ENCODE peak calls at places on chromosomes 6 and 20, in seven cellular contexts. I is GM12878, J is SK-N-SH, W is HepG2, V is HCT116, C is H1, D is K562. L is an unnamed sample.

GRCh38 chr6:169452117-169452868 is 198.6 kb upstream of the THBS2 start:
- DNase-seq in I (no peak), J (peak; percentile 57), W (no peak), V (peak; percentile 45), C (no peak), D (peak; percentile 69), L (peak; percentile 75)

GRCh38 chr6:133130863-133131262 is 110.3 kb upstream of the EYA4 start:
- DNase-seq in I (no peak), J (no peak), W (peak; percentile 62), V (peak; percentile 81), C (no peak), D (no peak), L (no peak)

GRCh38 chr20:38997622-38998021 is 35.5 kb downstream of the DHX35 start:
- DNase-seq in I (peak; percentile 87), J (no peak), W (no peak), V (no peak), C (no peak), D (peak; percentile 62), L (no peak)

GRCh38 chr6:81547149-81547548 is 205.3 kb downstream of the TENT5A start:
- DNase-seq in I (no peak), J (no peak), W (no peak), V (no peak), C (no peak), D (no peak), L (no peak)

GRCh38 chr6:43951063-43951755 is 176.0 kb downstream of the MRPL14 start:
- DNase-seq in I (no peak), J (peak; percentile 83), W (peak; percentile 73), V (peak; percentile 10), C (peak; percentile 56), D (peak; percentile 63), L (no peak)

GRCh38 chr20:21100590-21101452 is 5.3 kb downstream of the LINC00237 start:
- DNase-seq in I (no peak), J (peak; percentile 52), W (no peak), V (no peak), C (peak; percentile 60), D (no peak), L (no peak)

GRCh38 chr6:129860901-129861665 is at the start of gene TMEM244:
- DNase-seq in I (no peak), J (no peak), W (no peak), V (no peak), C (no peak), D (no peak), L (no peak)

GRCh38 chr6:155253337-155253736 is 10.5 kb upstream of the CLDN20 start:
- DNase-seq in I (no peak), J (no peak), W (peak; percentile 25), V (no peak), C (no peak), D (no peak), L (no peak)

GRCh38 chr6:42896178-42896719 is 16.8 kb downstream of the RPL7L1 start:
- DNase-seq in I (no peak), J (no peak), W (no peak), V (no peak), C (no peak), D (no peak), L (no peak)

GRCh38 chr6:33702345-33702977 is 9.0 kb downstream of the UQCC2 start:
- DNase-seq in I (no peak), J (peak; percentile 74), W (peak; percentile 67), V (peak; percentile 37), C (no peak), D (peak; percentile 62), L (peak; percentile 58)

GRCh38 chr6:137798261-137798660 is 68.8 kb upstream of the TNFAIP3 start:
- DNase-seq in I (no peak), J (no peak), W (no peak), V (no peak), C (no peak), D (no peak), L (no peak)

GRCh38 chr6:26017567-26017966 is 55.0 kb downstream of the TRIM38 start:
- DNase-seq in I (no peak), J (no peak), W (no peak), V (no peak), C (no peak), D (no peak), L (no peak)
- TF ChIP-seq SIN3A in I (no peak), J (no peak), W (no peak), V (no peak), C (no peak), D (no peak), L (no peak)

GRCh38 chr6:113893866-113894265 is 36.7 kb downstream of the MARCKS start:
- DNase-seq in I (no peak), J (no peak), W (no peak), V (no peak), C (no peak), D (no peak), L (no peak)

GRCh38 chr6:113888996-113889635 is 32.0 kb downstream of the MARCKS start:
- DNase-seq in I (no peak), J (no peak), W (no peak), V (no peak), C (no peak), D (no peak), L (no peak)

GRCh38 chr6:113894712-113895674 is 37.8 kb downstream of the MARCKS start:
- DNase-seq in I (no peak), J (no peak), W (no peak), V (no peak), C (no peak), D (no peak), L (no peak)
- TF ChIP-seq CTCF in I (no peak), J (no peak), W (no peak), V (no peak), C (no peak), D (no peak), L (no peak)

GRCh38 chr20:25054133-25054820 is 3.7 kb downstream of the ACSS1 start:
- DNase-seq in I (no peak), J (no peak), W (peak; percentile 39), V (no peak), C (no peak), D (no peak), L (no peak)

GRCh38 chr20:25054995-25055629 is 2.8 kb downstream of the ACSS1 start:
- DNase-seq in I (no peak), J (no peak), W (peak; percentile 80), V (no peak), C (no peak), D (peak; percentile 23), L (no peak)

GRCh38 chr20:25056601-25057233 is 1.2 kb downstream of the ACSS1 start:
- DNase-seq in I (no peak), J (no peak), W (no peak), V (no peak), C (no peak), D (no peak), L (no peak)

GRCh38 chr20:25057234-25058050 is 497 bp downstream of the ACSS1 start:
- DNase-seq in I (no peak), J (peak; percentile 79), W (no peak), V (no peak), C (no peak), D (peak; percentile 31), L (no peak)

GRCh38 chr20:25055711-25056492 is 2.0 kb downstream of the ACSS1 start:
- DNase-seq in I (no peak), J (no peak), W (no peak), V (no peak), C (no peak), D (peak; percentile 54), L (no peak)
- TF ChIP-seq SIN3A in I (no peak), J (no peak), W (no peak), V (no peak), C (no peak), D (no peak), L (no peak)

GRCh38 chr6:52014391-52014790 is 73.0 kb downstream of the PKHD1 start:
- DNase-seq in I (no peak), J (no peak), W (no peak), V (no peak), C (no peak), D (no peak), L (no peak)

GRCh38 chr6:52015953-52016352 is 71.5 kb downstream of the PKHD1 start:
- DNase-seq in I (no peak), J (no peak), W (no peak), V (no peak), C (no peak), D (no peak), L (no peak)

GRCh38 chr6:52010145-52010544 is 77.3 kb downstream of the PKHD1 start:
- DNase-seq in I (no peak), J (no peak), W (no peak), V (no peak), C (no peak), D (no peak), L (no peak)

GRCh38 chr6:52012582-52012981 is 74.8 kb downstream of the PKHD1 start:
- DNase-seq in I (no peak), J (no peak), W (no peak), V (no peak), C (no peak), D (no peak), L (no peak)

DNA sequence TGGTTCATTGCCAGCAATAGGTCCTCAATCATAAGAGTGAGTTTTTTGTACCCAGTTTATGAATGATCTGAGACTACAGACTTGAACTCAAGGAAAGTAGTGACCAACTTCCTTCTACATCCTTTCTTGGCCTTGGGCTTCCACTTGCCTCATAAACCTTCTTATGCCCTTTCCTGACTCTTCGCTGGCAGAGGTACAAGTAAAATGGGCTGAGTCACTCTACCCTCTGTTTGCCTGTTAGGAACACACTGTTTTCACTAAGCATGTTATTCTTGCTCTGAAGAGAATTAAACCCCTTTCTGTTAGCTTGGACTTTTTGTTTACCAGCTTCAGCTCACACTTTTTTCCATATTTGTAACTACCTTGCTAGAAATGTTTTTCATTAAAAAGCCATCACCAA is 74.4 kb downstream of the PKHD1 start:
- DNase-seq in I (no peak), J (no peak), W (no peak), V (no peak), C (no peak), D (no peak), L (no peak)
- TF ChIP-seq CTCF in I (no peak), J (no peak), W (no peak), V (no peak), C (no peak), D (no peak), L (no peak)

L was measured in Panc1.